ENCODE peak calls at places on chromosomes 1 and 21, in four cellular contexts. P, Y, F and K are unnamed samples.

GRCh38 chr1:202125611-202126010 is 2.9 kb downstream of the GPR37L1 start:
- ATAC-seq in P (no peak), Y (no peak), F (no peak), K (no peak)

GRCh38 chr1:59316497-59317128 is 19.7 kb downstream of the FGGY start:
- ATAC-seq in P (peak), Y (no peak), F (peak), K (peak)

GRCh38 chr1:46408356-46409062 is 14.4 kb downstream of the FAAH start:
- ATAC-seq in P (no peak), Y (no peak), F (no peak), K (no peak)

GRCh38 chr1:174769961-174770549 is 229.7 kb upstream of the CACYBP start:
- ATAC-seq in P (peak), Y (peak), F (peak), K (peak)

GRCh38 chr1:29360768-29361167 is 124.4 kb downstream of the PTPRU start:
- ATAC-seq in P (no peak), Y (no peak), F (no peak), K (no peak)

GRCh38 chr1:109151146-109151545 is 37.2 kb downstream of the ELAPOR1 start:
- ATAC-seq in P (peak), Y (peak), F (no peak), K (peak)

GRCh38 chr21:35239811-35240219 is 190.7 kb upstream of the RUNX1 start:
- ATAC-seq in P (no peak), Y (no peak), F (no peak), K (no peak)

GRCh38 chr1:61337981-61338848 is 255.9 kb downstream of the NFIA start:
- ATAC-seq in P (peak), Y (peak), F (no peak), K (peak)

DNA sequence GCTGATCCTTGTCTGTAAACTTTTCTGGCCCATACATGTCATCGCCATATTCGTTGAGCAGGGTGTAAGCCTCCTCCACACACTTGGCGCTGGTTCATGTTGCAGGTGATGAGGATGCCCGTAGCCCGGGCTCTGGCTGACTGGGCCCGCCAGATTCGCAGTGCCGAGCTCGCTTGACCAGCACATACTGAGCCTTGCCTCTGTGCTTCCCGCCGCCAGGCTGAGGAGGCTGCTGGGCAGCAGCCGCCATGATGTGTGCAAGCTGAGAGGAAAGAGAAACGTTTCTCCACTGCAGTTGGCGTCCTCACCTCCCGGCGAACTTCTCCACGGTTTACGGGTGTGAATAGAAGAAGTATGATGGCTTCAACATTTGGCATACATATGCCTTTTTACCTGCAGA is 89.2 kb downstream of the LTN1 start:
- ATAC-seq in P (no peak), Y (no peak), F (no peak), K (no peak)
- H3K27ac ChIP-seq in P (no peak), Y (no peak), F (no peak), K (no peak)

GRCh38 chr1:8429549-8430105 is 111.7 kb downstream of the SLC45A1 start:
- ATAC-seq in P (no peak), Y (no peak), F (no peak), K (no peak)

GRCh38 chr1:8431779-8432178 is 113.9 kb downstream of the SLC45A1 start:
- ATAC-seq in P (no peak), Y (no peak), F (no peak), K (no peak)

GRCh38 chr1:8428441-8428840 is 110.5 kb downstream of the SLC45A1 start:
- ATAC-seq in P (no peak), Y (no peak), F (no peak), K (no peak)

GRCh38 chr1:8431028-8431427 is 113.1 kb downstream of the SLC45A1 start:
- ATAC-seq in P (no peak), Y (no peak), F (peak), K (no peak)

DNA sequence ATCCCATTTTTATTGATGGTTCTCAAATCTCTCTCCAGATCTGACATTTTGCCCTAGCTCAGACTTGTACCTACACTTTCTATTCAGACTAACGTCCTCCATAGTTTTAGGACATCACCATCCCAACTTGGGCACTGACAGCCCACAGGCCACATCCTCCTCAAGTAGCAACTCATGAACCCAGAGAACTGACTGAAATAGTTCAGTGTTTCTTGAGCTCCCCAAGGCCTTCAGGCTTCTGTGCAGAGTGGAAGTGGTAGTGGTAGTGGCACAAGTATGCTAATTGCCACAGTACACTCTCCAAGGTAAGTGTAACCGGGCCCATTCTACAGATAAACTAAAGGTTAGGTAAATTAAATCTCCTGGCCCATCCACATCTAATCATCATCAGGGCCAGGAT is 112.6 kb downstream of the SLC45A1 start:
- ATAC-seq in P (no peak), Y (no peak), F (peak), K (no peak)
- H3K27ac ChIP-seq in P (peak), Y (no peak), F (no peak), K (no peak)

GRCh38 chr1:169585184-169585583 is 1.1 kb downstream of the F5 start:
- ATAC-seq in P (no peak), Y (no peak), F (no peak), K (no peak)
- H3K27ac ChIP-seq in P (no peak), Y (no peak), F (no peak), K (no peak)

GRCh38 chr21:46376856-46377453 is 53.0 kb downstream of the PCNT start:
- ATAC-seq in P (no peak), Y (no peak), F (no peak), K (no peak)

GRCh38 chr21:46374761-46375389 is 50.9 kb downstream of the PCNT start:
- ATAC-seq in P (no peak), Y (no peak), F (no peak), K (no peak)

GRCh38 chr21:46377789-46378188 is 53.8 kb downstream of the PCNT start:
- ATAC-seq in P (no peak), Y (peak), F (no peak), K (no peak)

GRCh38 chr21:46375560-46376230 is 51.7 kb downstream of the PCNT start:
- ATAC-seq in P (peak), Y (no peak), F (no peak), K (no peak)

DNA sequence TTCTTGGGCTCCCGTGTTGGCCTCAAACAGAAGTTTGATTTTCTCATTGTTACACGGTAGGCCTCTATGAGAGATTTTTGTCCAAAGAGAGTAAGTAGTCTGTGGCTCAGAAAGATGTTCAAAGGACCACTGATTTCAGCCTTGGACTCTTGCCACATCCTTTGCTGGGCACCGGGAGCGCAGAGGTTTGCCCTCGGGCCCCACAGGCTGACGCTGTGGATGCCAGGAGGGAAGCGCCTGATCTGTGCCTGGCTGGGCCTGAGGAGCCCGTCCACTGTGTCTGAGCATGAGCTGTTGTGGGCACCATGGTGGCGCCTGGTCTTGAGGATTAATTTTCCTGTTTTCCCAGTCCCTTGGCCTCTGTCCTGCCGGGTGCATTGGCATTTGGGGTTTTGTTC is 52.3 kb downstream of the PCNT start:
- ATAC-seq in P (no peak), Y (no peak), F (no peak), K (no peak)
- H3K27ac ChIP-seq in P (no peak), Y (no peak), F (no peak), K (no peak)